ENCODE peak calls at places on chromosomes 3 and 15, in four cellular contexts. One of them, this sample, is unnamed.

GRCh38 chr15:68380456-68380855 is 51.5 kb downstream of the ITGA11 start:
- DNase-seq in GM12878: no peak
- DNase-seq in IMR-90: no peak
- DNase-seq in K562: no peak
- DNase-seq in this sample: no peak

GRCh38 chr15:39145146-39145545 is 435.7 kb upstream of the THBS1 start:
- DNase-seq in GM12878: no peak
- DNase-seq in K562: no peak
- DNase-seq in IMR-90: no peak
- DNase-seq in this sample: no peak

GRCh38 chr15:81297147-81297572 is 26.8 kb downstream of the STARD5 start:
- DNase-seq in K562: no peak
- DNase-seq in IMR-90: peak; percentile 24
- DNase-seq in GM12878: no peak
- DNase-seq in this sample: no peak

GRCh38 chr3:185825639-185826481 is 1.0 kb upstream of the IGF2BP2 start:
- DNase-seq in IMR-90: peak; percentile 44
- DNase-seq in K562: peak; percentile 58
- DNase-seq in GM12878: no peak
- DNase-seq in this sample: peak; percentile 40

GRCh38 chr3:45635475-45636256 is 41.1 kb downstream of the LIMD1 start:
- DNase-seq in K562: no peak
- DNase-seq in GM12878: no peak
- DNase-seq in IMR-90: peak; percentile 81
- DNase-seq in this sample: no peak

GRCh38 chr3:128226794-128227399 is 73.6 kb downstream of the EEFSEC start:
- DNase-seq in GM12878: no peak
- DNase-seq in K562: peak; percentile 78
- DNase-seq in IMR-90: peak; percentile 7
- DNase-seq in this sample: peak; percentile 59

GRCh38 chr15:69730281-69731235 is 277.9 kb downstream of the RPLP1 start:
- DNase-seq in GM12878: no peak
- DNase-seq in K562: no peak
- DNase-seq in IMR-90: no peak
- DNase-seq in this sample: peak; percentile 29

GRCh38 chr3:46276497-46277099 is 34.3 kb downstream of the CCR3 start:
- DNase-seq in IMR-90: no peak
- DNase-seq in K562: peak; percentile 40
- DNase-seq in GM12878: no peak
- DNase-seq in this sample: peak; percentile 48

GRCh38 chr3:32913790-32914446 is 37.5 kb upstream of the CCR4 start:
- DNase-seq in K562: peak; percentile 2
- DNase-seq in IMR-90: no peak
- DNase-seq in GM12878: no peak
- DNase-seq in this sample: no peak

GRCh38 chr15:41013698-41014414 is 60.6 kb downstream of the CHAC1 start:
- DNase-seq in IMR-90: peak; percentile 86
- DNase-seq in K562: no peak
- DNase-seq in GM12878: peak; percentile 50
- DNase-seq in this sample: no peak

GRCh38 chr3:169286214-169286613 is 377.3 kb downstream of the MECOM start:
- DNase-seq in IMR-90: no peak
- DNase-seq in K562: no peak
- DNase-seq in GM12878: no peak
- DNase-seq in this sample: no peak

GRCh38 chr15:92878593-92879053 is 21.5 kb upstream of the CHD2 start:
- DNase-seq in GM12878: no peak
- DNase-seq in IMR-90: no peak
- DNase-seq in K562: peak; percentile 74
- DNase-seq in this sample: no peak

GRCh38 chr3:112640864-112641751 is at the start of gene CCDC80:
- DNase-seq in GM12878: no peak
- DNase-seq in IMR-90: peak; percentile 94
- DNase-seq in K562: peak; percentile 17
- DNase-seq in this sample: peak; percentile 91

GRCh38 chr15:43483306-43484128 is 9.4 kb downstream of the TP53BP1 start:
- DNase-seq in IMR-90: no peak
- DNase-seq in GM12878: no peak
- DNase-seq in K562: peak; percentile 19
- DNase-seq in this sample: peak; percentile 33

GRCh38 chr3:26312826-26313225 is 309.7 kb upstream of the LRRC3B start:
- DNase-seq in K562: no peak
- DNase-seq in IMR-90: no peak
- DNase-seq in GM12878: no peak
- DNase-seq in this sample: no peak

GRCh38 chr15:66721020-66721419 is 19.0 kb downstream of the SMAD6 start:
- DNase-seq in IMR-90: no peak
- DNase-seq in GM12878: no peak
- DNase-seq in K562: no peak
- DNase-seq in this sample: no peak

GRCh38 chr15:92636401-92636949 is 19.1 kb downstream of the FAM174B start:
- DNase-seq in IMR-90: no peak
- DNase-seq in GM12878: no peak
- DNase-seq in K562: no peak
- DNase-seq in this sample: no peak

GRCh38 chr15:78438595-78439285 is 724 bp downstream of the IREB2 start:
- DNase-seq in IMR-90: no peak
- DNase-seq in K562: peak; percentile 48
- DNase-seq in GM12878: no peak
- DNase-seq in this sample: peak; percentile 59

GRCh38 chr15:98842192-98842972 is 165.2 kb downstream of the PGPEP1L start:
- DNase-seq in GM12878: no peak
- DNase-seq in IMR-90: peak; percentile 73
- DNase-seq in K562: no peak
- DNase-seq in this sample: no peak

GRCh38 chr15:100464895-100465294 is 63.9 kb downstream of the CERS3 start:
- DNase-seq in K562: no peak
- DNase-seq in GM12878: no peak
- DNase-seq in IMR-90: no peak
- DNase-seq in this sample: no peak

GRCh38 chr3:94520364-94520763 is 457.5 kb downstream of the NSUN3 start:
- DNase-seq in K562: no peak
- DNase-seq in IMR-90: no peak
- DNase-seq in GM12878: no peak
- DNase-seq in this sample: no peak

GRCh38 chr3:97510795-97511194 is 253.8 kb upstream of the ARL6 start:
- DNase-seq in K562: no peak
- DNase-seq in IMR-90: no peak
- DNase-seq in GM12878: no peak
- DNase-seq in this sample: no peak
- TF ChIP-seq FOS in K562: no peak
- TF ChIP-seq FOS in IMR-90: no peak
- TF ChIP-seq FOS in GM12878: no peak
- TF ChIP-seq FOS in this sample: no peak

GRCh38 chr15:63970723-63971426 is 75.4 kb downstream of the DAPK2 start:
- DNase-seq in GM12878: peak; percentile 85
- DNase-seq in K562: no peak
- DNase-seq in IMR-90: no peak
- DNase-seq in this sample: no peak
- TF ChIP-seq FOS in GM12878: no peak
- TF ChIP-seq FOS in K562: no peak
- TF ChIP-seq FOS in IMR-90: no peak
- TF ChIP-seq FOS in this sample: no peak

GRCh38 chr15:60933914-60934885 is 294.9 kb downstream of the RORA start:
- DNase-seq in K562: no peak
- DNase-seq in IMR-90: peak; percentile 11
- DNase-seq in GM12878: no peak
- DNase-seq in this sample: no peak

GRCh38 chr15:60928210-60928609 is 300.9 kb downstream of the RORA start:
- DNase-seq in GM12878: no peak
- DNase-seq in K562: no peak
- DNase-seq in IMR-90: no peak
- DNase-seq in this sample: no peak

GRCh38 chr15:60932051-60932915 is 296.8 kb downstream of the RORA start:
- DNase-seq in GM12878: no peak
- DNase-seq in IMR-90: peak; percentile 28
- DNase-seq in K562: no peak
- DNase-seq in this sample: no peak

GRCh38 chr15:60923925-60924324 is 305.2 kb downstream of the RORA start:
- DNase-seq in GM12878: no peak
- DNase-seq in IMR-90: no peak
- DNase-seq in K562: no peak
- DNase-seq in this sample: no peak

DNA sequence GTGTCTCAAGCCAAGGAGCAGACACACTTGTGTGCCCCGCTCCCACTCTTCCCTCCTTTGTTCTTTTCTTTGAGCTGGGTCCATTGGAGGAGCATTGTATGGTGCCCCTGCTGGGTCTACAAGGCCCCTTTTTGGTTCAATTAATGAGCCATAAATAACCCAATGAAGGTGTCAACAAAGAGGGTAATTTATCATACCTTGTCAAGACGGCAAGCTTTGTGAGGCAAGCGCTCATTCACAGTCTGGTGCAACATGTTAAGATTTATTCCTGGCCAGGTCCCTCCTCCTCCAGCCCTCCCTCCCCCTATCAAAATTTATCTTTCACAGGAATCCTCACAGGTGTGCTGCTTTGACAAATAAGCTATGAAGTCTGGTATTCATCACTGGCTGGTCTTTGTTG is 300.1 kb downstream of the RORA start:
- DNase-seq in GM12878: no peak
- DNase-seq in K562: no peak
- DNase-seq in IMR-90: no peak
- DNase-seq in this sample: no peak
- TF ChIP-seq FOS in GM12878: no peak
- TF ChIP-seq FOS in K562: no peak
- TF ChIP-seq FOS in IMR-90: no peak
- TF ChIP-seq FOS in this sample: no peak

GRCh38 chr3:139537325-139537724 is 2.2 kb downstream of the RBP1 start:
- DNase-seq in K562: no peak
- DNase-seq in IMR-90: peak; percentile 75
- DNase-seq in GM12878: no peak
- DNase-seq in this sample: no peak
- TF ChIP-seq FOS in K562: no peak
- TF ChIP-seq FOS in IMR-90: peak; percentile 45
- TF ChIP-seq FOS in GM12878: no peak
- TF ChIP-seq FOS in this sample: no peak

GRCh38 chr3:186991470-186991869 is 61.1 kb downstream of the ST6GAL1 start:
- DNase-seq in K562: no peak
- DNase-seq in IMR-90: no peak
- DNase-seq in GM12878: no peak
- DNase-seq in this sample: no peak
- TF ChIP-seq FOS in K562: no peak
- TF ChIP-seq FOS in IMR-90: no peak
- TF ChIP-seq FOS in GM12878: no peak
- TF ChIP-seq FOS in this sample: no peak

GRCh38 chr3:66280304-66280703 is 59.5 kb downstream of the SLC25A26 start:
- DNase-seq in GM12878: no peak
- DNase-seq in IMR-90: peak; percentile 31
- DNase-seq in K562: no peak
- DNase-seq in this sample: no peak
- TF ChIP-seq FOS in GM12878: no peak
- TF ChIP-seq FOS in IMR-90: no peak
- TF ChIP-seq FOS in K562: no peak
- TF ChIP-seq FOS in this sample: no peak